ENCODE peak calls at places on chromosomes 5 and 9, in eight cellular contexts. One of them, this sample, is unnamed.

GRCh38 chr9:91219557-91219956 is 142.2 kb downstream of the AUH start:
- DNase-seq in GM23338: no peak
- DNase-seq in dorsolateral prefrontal cortex: no peak
- DNase-seq in mammary epithelial cell: no peak
- DNase-seq in GM12878: no peak
- DNase-seq in fibroblast of the aortic adventitia: no peak
- DNase-seq in heart right ventricle: no peak
- DNase-seq in endodermal cell: no peak
- DNase-seq in this sample: no peak

GRCh38 chr5:160390787-160391696 is 8.8 kb downstream of the FAM200C start:
- DNase-seq in GM23338: peak; percentile 56
- DNase-seq in dorsolateral prefrontal cortex: no peak
- DNase-seq in mammary epithelial cell: no peak
- DNase-seq in GM12878: no peak
- DNase-seq in fibroblast of the aortic adventitia: peak; percentile 56
- DNase-seq in heart right ventricle: no peak
- DNase-seq in endodermal cell: no peak
- DNase-seq in this sample: peak; percentile 50

GRCh38 chr5:1892685-1893445 is 10.1 kb upstream of the IRX4 start:
- DNase-seq in GM23338: no peak
- DNase-seq in dorsolateral prefrontal cortex: no peak
- DNase-seq in mammary epithelial cell: no peak
- DNase-seq in GM12878: no peak
- DNase-seq in fibroblast of the aortic adventitia: no peak
- DNase-seq in heart right ventricle: no peak
- DNase-seq in endodermal cell: no peak
- DNase-seq in this sample: no peak

GRCh38 chr5:33843579-33843978 is 48.2 kb downstream of the ADAMTS12 start:
- DNase-seq in GM23338: no peak
- DNase-seq in dorsolateral prefrontal cortex: no peak
- DNase-seq in mammary epithelial cell: peak; percentile 87
- DNase-seq in GM12878: no peak
- DNase-seq in fibroblast of the aortic adventitia: peak; percentile 85
- DNase-seq in heart right ventricle: no peak
- DNase-seq in endodermal cell: no peak
- DNase-seq in this sample: peak; percentile 84

GRCh38 chr5:15600035-15600434 is 100.1 kb downstream of the FBXL7 start:
- DNase-seq in GM23338: no peak
- DNase-seq in dorsolateral prefrontal cortex: no peak
- DNase-seq in mammary epithelial cell: no peak
- DNase-seq in GM12878: no peak
- DNase-seq in fibroblast of the aortic adventitia: peak; percentile 35
- DNase-seq in heart right ventricle: no peak
- DNase-seq in endodermal cell: no peak
- DNase-seq in this sample: no peak

GRCh38 chr5:136722581-136722980 is 357.2 kb upstream of the TRPC7 start:
- DNase-seq in GM23338: no peak
- DNase-seq in dorsolateral prefrontal cortex: no peak
- DNase-seq in mammary epithelial cell: no peak
- DNase-seq in GM12878: no peak
- DNase-seq in fibroblast of the aortic adventitia: no peak
- DNase-seq in heart right ventricle: no peak
- DNase-seq in endodermal cell: no peak
- DNase-seq in this sample: no peak

GRCh38 chr5:78927657-78928282 is 57.3 kb downstream of the ARSB start:
- DNase-seq in GM23338: peak; percentile 92
- DNase-seq in dorsolateral prefrontal cortex: no peak
- DNase-seq in mammary epithelial cell: peak; percentile 13
- DNase-seq in GM12878: no peak
- DNase-seq in fibroblast of the aortic adventitia: peak; percentile 88
- DNase-seq in heart right ventricle: no peak
- DNase-seq in endodermal cell: peak; percentile 94
- DNase-seq in this sample: peak; percentile 79

GRCh38 chr5:107696071-107696470 is 25.3 kb upstream of the EFNA5 start:
- DNase-seq in GM23338: peak; percentile 87
- DNase-seq in dorsolateral prefrontal cortex: no peak
- DNase-seq in mammary epithelial cell: no peak
- DNase-seq in GM12878: no peak
- DNase-seq in fibroblast of the aortic adventitia: no peak
- DNase-seq in heart right ventricle: no peak
- DNase-seq in endodermal cell: peak; percentile 68
- DNase-seq in this sample: no peak

GRCh38 chr9:79578891-79579290 is 7.1 kb downstream of the TLE4 start:
- DNase-seq in GM23338: no peak
- DNase-seq in dorsolateral prefrontal cortex: no peak
- DNase-seq in mammary epithelial cell: no peak
- DNase-seq in GM12878: no peak
- DNase-seq in fibroblast of the aortic adventitia: no peak
- DNase-seq in heart right ventricle: no peak
- DNase-seq in endodermal cell: no peak
- DNase-seq in this sample: no peak

GRCh38 chr9:121362813-121363585 is 7.1 kb downstream of the STOM start:
- DNase-seq in GM23338: no peak
- DNase-seq in dorsolateral prefrontal cortex: no peak
- DNase-seq in mammary epithelial cell: peak; percentile 32
- DNase-seq in GM12878: no peak
- DNase-seq in fibroblast of the aortic adventitia: peak; percentile 84
- DNase-seq in heart right ventricle: no peak
- DNase-seq in endodermal cell: no peak
- DNase-seq in this sample: peak; percentile 78

GRCh38 chr5:8098044-8098443 is 229.1 kb downstream of the MTRR start:
- DNase-seq in GM23338: no peak
- DNase-seq in dorsolateral prefrontal cortex: no peak
- DNase-seq in mammary epithelial cell: no peak
- DNase-seq in GM12878: no peak
- DNase-seq in fibroblast of the aortic adventitia: no peak
- DNase-seq in heart right ventricle: no peak
- DNase-seq in endodermal cell: no peak
- DNase-seq in this sample: peak; percentile 0

GRCh38 chr5:101143526-101143925 is 240.4 kb upstream of the ST8SIA4 start:
- DNase-seq in GM23338: peak; percentile 21
- DNase-seq in dorsolateral prefrontal cortex: no peak
- DNase-seq in mammary epithelial cell: no peak
- DNase-seq in GM12878: no peak
- DNase-seq in fibroblast of the aortic adventitia: no peak
- DNase-seq in heart right ventricle: no peak
- DNase-seq in endodermal cell: peak; percentile 60
- DNase-seq in this sample: no peak

GRCh38 chr5:170591055-170591454 is 87.2 kb downstream of the KCNIP1 start:
- DNase-seq in GM23338: no peak
- DNase-seq in dorsolateral prefrontal cortex: no peak
- DNase-seq in mammary epithelial cell: no peak
- DNase-seq in GM12878: no peak
- DNase-seq in fibroblast of the aortic adventitia: no peak
- DNase-seq in heart right ventricle: no peak
- DNase-seq in endodermal cell: no peak
- DNase-seq in this sample: no peak

GRCh38 chr5:147245381-147246055 is 10.7 kb downstream of the STK32A start:
- DNase-seq in GM23338: no peak
- DNase-seq in dorsolateral prefrontal cortex: no peak
- DNase-seq in mammary epithelial cell: no peak
- DNase-seq in GM12878: no peak
- DNase-seq in fibroblast of the aortic adventitia: no peak
- DNase-seq in heart right ventricle: no peak
- DNase-seq in endodermal cell: no peak
- DNase-seq in this sample: no peak

GRCh38 chr9:14554866-14555265 is 138.4 kb downstream of the ZDHHC21 start:
- DNase-seq in GM23338: no peak
- DNase-seq in dorsolateral prefrontal cortex: no peak
- DNase-seq in mammary epithelial cell: no peak
- DNase-seq in GM12878: no peak
- DNase-seq in fibroblast of the aortic adventitia: peak; percentile 47
- DNase-seq in heart right ventricle: no peak
- DNase-seq in endodermal cell: no peak
- DNase-seq in this sample: peak; percentile 20

GRCh38 chr5:159017787-159018186 is 81.9 kb downstream of the EBF1 start:
- DNase-seq in GM23338: peak; percentile 70
- DNase-seq in dorsolateral prefrontal cortex: no peak
- DNase-seq in mammary epithelial cell: peak; percentile 26
- DNase-seq in GM12878: no peak
- DNase-seq in fibroblast of the aortic adventitia: peak; percentile 85
- DNase-seq in heart right ventricle: peak; percentile 85
- DNase-seq in endodermal cell: peak; percentile 71
- DNase-seq in this sample: peak; percentile 89

GRCh38 chr5:149015126-149015525 is 47.7 kb downstream of the SH3TC2 start:
- DNase-seq in GM23338: no peak
- DNase-seq in dorsolateral prefrontal cortex: no peak
- DNase-seq in mammary epithelial cell: no peak
- DNase-seq in GM12878: no peak
- DNase-seq in fibroblast of the aortic adventitia: no peak
- DNase-seq in heart right ventricle: no peak
- DNase-seq in endodermal cell: no peak
- DNase-seq in this sample: no peak

GRCh38 chr9:6645153-6646027 is at the start of gene GLDC:
- DNase-seq in GM23338: peak; percentile 97
- DNase-seq in dorsolateral prefrontal cortex: no peak
- DNase-seq in mammary epithelial cell: peak; percentile 31
- DNase-seq in GM12878: no peak
- DNase-seq in fibroblast of the aortic adventitia: no peak
- DNase-seq in heart right ventricle: peak; percentile 12
- DNase-seq in endodermal cell: peak; percentile 96
- DNase-seq in this sample: no peak
- H3K4me3 ChIP-seq in GM23338: peak within 1 kb of the TSS; percentile 81
- H3K4me3 ChIP-seq in dorsolateral prefrontal cortex: peak within 1 kb of the TSS; percentile 56
- H3K4me3 ChIP-seq in mammary epithelial cell: peak within 1 kb of the TSS; percentile 63
- H3K4me3 ChIP-seq in GM12878: peak within 1 kb of the TSS; percentile 94
- H3K4me3 ChIP-seq in fibroblast of the aortic adventitia: peak within 1 kb of the TSS; percentile 37
- H3K4me3 ChIP-seq in heart right ventricle: peak within 1 kb of the TSS; percentile 55
- H3K4me3 ChIP-seq in endodermal cell: peak within 1 kb of the TSS; percentile 91
- H3K4me3 ChIP-seq in this sample: peak within 1 kb of the TSS; percentile 17

DNA sequence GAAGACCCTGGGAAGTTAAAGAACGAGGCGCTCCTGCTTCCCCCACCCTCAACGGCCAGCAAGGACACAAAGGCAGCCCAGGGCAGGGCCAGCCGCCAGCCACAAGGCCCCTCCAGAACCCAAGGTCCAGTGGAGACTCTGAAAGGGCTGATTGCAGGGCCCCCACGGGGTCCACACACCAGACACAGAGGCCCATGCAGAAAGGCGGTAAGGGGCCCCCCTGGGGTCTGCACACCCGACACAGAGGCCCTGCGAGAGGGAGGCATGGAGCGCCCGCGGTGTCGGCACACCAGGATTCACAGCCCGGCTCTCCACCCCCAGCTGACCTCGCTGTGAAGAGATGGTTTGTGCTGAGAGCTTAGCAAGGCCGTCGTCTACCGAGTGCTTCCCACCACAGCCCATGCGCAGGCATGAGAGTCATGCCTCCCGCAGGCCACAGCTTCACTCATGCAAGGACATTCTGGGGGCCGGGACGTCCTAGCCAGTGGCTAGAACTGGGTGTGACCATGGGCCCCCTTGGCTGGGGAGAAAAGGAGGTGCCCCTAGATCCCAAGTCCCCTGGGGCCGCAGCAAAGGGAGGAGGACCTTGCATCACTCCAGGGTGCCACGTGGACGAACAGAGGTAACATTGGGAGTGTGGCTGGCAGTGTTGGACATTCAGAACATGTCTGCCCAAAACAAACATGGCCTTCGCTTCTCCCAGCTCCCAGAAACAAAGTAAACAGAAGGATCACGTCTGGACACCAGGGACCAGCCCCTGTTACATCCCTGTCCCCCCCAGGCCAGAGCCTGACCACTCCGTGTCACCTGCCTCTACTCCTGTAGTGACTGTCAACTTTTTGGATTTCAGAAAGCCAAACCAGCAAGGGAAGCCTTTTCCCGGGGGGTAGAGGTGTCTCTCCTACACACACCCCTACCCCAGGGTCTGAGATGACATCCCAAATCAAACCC is 9.8 kb downstream of the BRD3 start:
- DNase-seq in GM23338: no peak
- DNase-seq in dorsolateral prefrontal cortex: no peak
- DNase-seq in mammary epithelial cell: no peak
- DNase-seq in GM12878: no peak
- DNase-seq in fibroblast of the aortic adventitia: no peak
- DNase-seq in heart right ventricle: no peak
- DNase-seq in endodermal cell: peak; percentile 44
- DNase-seq in this sample: no peak
- TF ChIP-seq CTCF in GM23338: no peak
- TF ChIP-seq CTCF in dorsolateral prefrontal cortex: no peak
- TF ChIP-seq CTCF in mammary epithelial cell: no peak
- TF ChIP-seq CTCF in GM12878: no peak
- TF ChIP-seq CTCF in fibroblast of the aortic adventitia: no peak
- TF ChIP-seq CTCF in heart right ventricle: no peak
- TF ChIP-seq CTCF in endodermal cell: no peak
- TF ChIP-seq CTCF in this sample: no peak

DNA sequence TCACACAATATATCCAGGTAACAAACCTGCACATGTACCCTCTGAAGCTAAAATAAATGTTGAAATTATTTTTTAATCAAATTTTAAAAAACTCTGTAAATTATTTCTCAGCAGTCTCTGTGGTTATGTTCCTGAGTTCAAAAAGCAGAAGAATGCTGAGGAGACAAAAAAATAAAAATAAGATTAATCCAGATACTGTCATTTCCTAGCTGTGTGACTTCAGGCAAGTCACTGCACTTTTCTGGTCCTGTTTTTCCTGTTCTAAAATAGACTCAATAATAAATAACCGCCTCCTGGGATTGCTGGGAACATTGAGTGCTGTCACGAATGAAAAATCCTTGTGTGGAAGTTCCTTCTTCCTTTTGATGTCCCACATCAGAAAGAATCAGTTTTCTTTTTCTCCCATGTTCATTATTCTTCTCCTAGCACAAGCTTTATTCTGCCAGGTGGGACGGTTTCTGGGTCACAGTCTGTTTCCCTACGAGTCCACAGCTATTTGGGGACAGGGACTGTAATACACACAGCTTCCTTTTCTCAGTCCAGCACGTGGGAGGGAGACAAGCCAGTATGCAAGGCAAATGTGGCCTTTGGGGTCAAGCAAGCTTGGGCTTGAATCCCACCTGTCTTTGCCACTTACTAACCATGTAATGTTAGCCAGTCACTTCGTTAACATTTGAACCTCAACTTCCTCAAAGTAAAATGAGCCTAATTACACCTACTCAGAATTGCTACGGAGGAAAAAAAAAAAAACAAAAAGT is 156.9 kb downstream of the TRIM32 start:
- DNase-seq in GM23338: no peak
- DNase-seq in dorsolateral prefrontal cortex: no peak
- DNase-seq in mammary epithelial cell: peak; percentile 16
- DNase-seq in GM12878: no peak
- DNase-seq in fibroblast of the aortic adventitia: no peak
- DNase-seq in heart right ventricle: no peak
- DNase-seq in endodermal cell: no peak
- DNase-seq in this sample: no peak
- H3K4me3 ChIP-seq in GM23338: no peak overlapping the region
- H3K4me3 ChIP-seq in dorsolateral prefrontal cortex: no peak overlapping the region
- H3K4me3 ChIP-seq in mammary epithelial cell: no peak overlapping the region
- H3K4me3 ChIP-seq in GM12878: no peak overlapping the region
- H3K4me3 ChIP-seq in fibroblast of the aortic adventitia: no peak overlapping the region
- H3K4me3 ChIP-seq in heart right ventricle: no peak overlapping the region
- H3K4me3 ChIP-seq in endodermal cell: no peak overlapping the region
- H3K4me3 ChIP-seq in this sample: no peak overlapping the region

DNA sequence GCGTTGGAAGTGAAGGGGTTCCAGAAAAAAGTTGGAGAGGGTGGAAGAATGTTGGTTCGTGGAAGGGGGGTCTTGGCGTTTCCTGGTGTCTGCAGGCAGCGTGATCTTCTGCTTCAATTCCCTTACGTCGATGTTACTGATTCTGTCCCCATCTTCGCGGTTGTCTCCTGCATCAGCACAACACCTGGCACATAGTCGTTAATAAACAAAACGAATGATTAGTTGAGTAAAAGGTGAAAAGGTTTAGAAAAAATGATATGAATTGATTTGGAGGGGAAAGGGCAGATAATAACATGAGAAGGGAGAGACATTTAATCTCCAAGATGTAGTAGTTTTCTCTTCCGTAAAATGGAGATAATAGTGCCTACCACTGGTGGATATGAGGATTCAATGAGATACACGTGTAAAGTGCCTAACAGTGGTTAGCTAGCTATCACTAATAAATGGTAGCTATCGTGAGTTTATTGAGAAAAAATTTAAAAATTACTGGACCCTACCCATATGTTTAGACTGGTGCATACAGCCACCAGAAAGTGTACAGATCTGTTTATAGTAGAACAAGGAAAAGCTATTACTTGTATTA is 556 bp downstream of the MTREX start:
- DNase-seq in GM23338: no peak
- DNase-seq in dorsolateral prefrontal cortex: no peak
- DNase-seq in mammary epithelial cell: peak; percentile 35
- DNase-seq in GM12878: no peak
- DNase-seq in fibroblast of the aortic adventitia: peak; percentile 21
- DNase-seq in heart right ventricle: peak; percentile 4
- DNase-seq in endodermal cell: no peak
- DNase-seq in this sample: peak; percentile 22
- TF ChIP-seq CTCF in GM23338: no peak
- TF ChIP-seq CTCF in dorsolateral prefrontal cortex: no peak
- TF ChIP-seq CTCF in mammary epithelial cell: no peak
- TF ChIP-seq CTCF in GM12878: no peak
- TF ChIP-seq CTCF in fibroblast of the aortic adventitia: peak; percentile 12
- TF ChIP-seq CTCF in heart right ventricle: no peak
- TF ChIP-seq CTCF in endodermal cell: peak; percentile 24
- TF ChIP-seq CTCF in this sample: peak; percentile 27

This sample was measured in fibroblast of pulmonary artery.